ENCODE peak calls at places on chromosomes 5 and 9, in nine cellular contexts. P, I, Z, B, M, W, X, G and S are unnamed samples.
A peak's percentile ranks its signal among the peaks of the same experiment; 100 is the strongest.

GRCh38 chr5:135263022-135263668 is 135.9 kb downstream of the MACROH2A1 start:
- DNase-seq in I (no peak), P (no peak), W (no peak), M (no peak), X (no peak), B (peak; percentile 61), Z (no peak), G (no peak), S (no peak)

GRCh38 chr5:16659536-16659935 is 42.7 kb upstream of the RETREG1 start:
- DNase-seq in M (no peak), Z (no peak), G (no peak), P (no peak), I (no peak), B (no peak), X (no peak), W (no peak), S (no peak)

GRCh38 chr5:163614787-163615186 is 109.4 kb downstream of the MAT2B start:
- DNase-seq in B (no peak), I (no peak), Z (no peak), G (no peak), W (no peak), X (no peak), P (no peak), M (no peak), S (no peak)

GRCh38 chr5:59132131-59132530 is 549.3 kb downstream of the RAB3C start:
- DNase-seq in Z (no peak), M (no peak), W (no peak), B (no peak), X (no peak), P (no peak), G (no peak), I (no peak), S (no peak)

GRCh38 chr9:128149001-128149701 is at the start of gene LCN2:
- DNase-seq in B (peak; percentile 84), W (peak; percentile 90), G (no peak), X (no peak), P (no peak), M (no peak), I (no peak), Z (no peak), S (no peak)

GRCh38 chr5:56914678-56915077 is 5.3 kb downstream of the SETD9 start:
- DNase-seq in P (no peak), B (no peak), X (no peak), G (no peak), W (no peak), M (no peak), I (no peak), Z (no peak), S (no peak)

GRCh38 chr5:125835293-125836172 is 587.7 kb upstream of the GRAMD2B start:
- DNase-seq in P (no peak), M (no peak), W (no peak), B (peak; percentile 58), G (peak; percentile 30), X (peak; percentile 3), Z (peak; percentile 0), I (no peak), S (peak; percentile 3)

GRCh38 chr9:21110708-21111576 is 30.7 kb downstream of the IFNW1 start:
- DNase-seq in G (peak; percentile 69), P (no peak), I (no peak), Z (peak; percentile 75), X (peak; percentile 37), W (peak; percentile 52), M (no peak), B (peak; percentile 73), S (peak; percentile 81)

GRCh38 chr5:389197-389821 is 53.7 kb upstream of the EXOC3 start:
- DNase-seq in Z (no peak), G (no peak), W (no peak), M (no peak), P (no peak), X (no peak), B (no peak), I (peak; percentile 88), S (no peak)

GRCh38 chr9:98520221-98520920 is 188.4 kb downstream of the GABBR2 start:
- DNase-seq in M (no peak), W (no peak), I (no peak), G (no peak), P (no peak), B (no peak), Z (no peak), X (no peak), S (no peak)

GRCh38 chr5:124790895-124791732 is 44.7 kb upstream of the ZNF608 start:
- DNase-seq in P (no peak), I (no peak), X (peak; percentile 48), M (no peak), W (peak; percentile 25), B (peak; percentile 66), G (no peak), Z (no peak), S (no peak)

GRCh38 chr9:115651456-115651855 is 502.1 kb upstream of the PAPPA start:
- DNase-seq in I (no peak), M (no peak), W (no peak), B (no peak), X (no peak), Z (no peak), P (no peak), G (no peak), S (no peak)